ENCODE peak calls at places on chromosomes 12 and 14, in eight cellular contexts. S, D, E, C, K, O, T and L are unnamed samples.

GRCh38 chr12:1767407-1768090 is 52.8 kb upstream of the LRTM2 start:
- DNase-seq in D (no peak), C (no peak), O (no peak), S (no peak), E (no peak), T (no peak), K (no peak), L (no peak)

GRCh38 chr12:93441111-93441616 is 583 bp downstream of the UBE2N start:
- DNase-seq in O (peak; percentile 13), K (peak; percentile 18), T (no peak), D (peak; percentile 30), S (peak; percentile 60), C (peak; percentile 43), E (peak; percentile 35), L (peak; percentile 76)

GRCh38 chr14:102775855-102776760 is 1.1 kb upstream of the TRAF3 start:
- DNase-seq in O (no peak), E (no peak), T (no peak), K (no peak), C (peak; percentile 33), S (no peak), D (peak; percentile 46), L (peak; percentile 61)

GRCh38 chr14:79584679-79585078 is 626.6 kb downstream of the DIO2 start:
- DNase-seq in D (peak; percentile 67), C (no peak), T (no peak), E (no peak), K (no peak), S (no peak), O (no peak), L (no peak)

GRCh38 chr12:92898755-92899154 is 30.3 kb downstream of the EEA1 start:
- DNase-seq in C (no peak), K (no peak), D (peak; percentile 38), E (no peak), T (no peak), S (no peak), O (no peak), L (no peak)

GRCh38 chr12:64001439-64001838 is 156.9 kb downstream of the SRGAP1 start:
- DNase-seq in D (no peak), T (no peak), E (no peak), S (no peak), O (no peak), C (no peak), K (no peak), L (no peak)

GRCh38 chr14:60640859-60641721 is 8.2 kb downstream of the SIX1 start:
- DNase-seq in C (no peak), S (no peak), D (no peak), E (no peak), K (no peak), O (no peak), T (no peak), L (no peak)

GRCh38 chr12:47114481-47114892 is 34.7 kb upstream of the AMIGO2 start:
- DNase-seq in S (no peak), T (no peak), O (no peak), C (no peak), E (no peak), K (no peak), D (no peak), L (no peak)

GRCh38 chr12:89863332-89863938 is 154.8 kb upstream of the ATP2B1 start:
- DNase-seq in K (no peak), S (peak; percentile 57), T (peak; percentile 37), E (peak; percentile 13), D (no peak), O (peak; percentile 27), C (peak; percentile 54), L (no peak)

GRCh38 chr12:125340791-125341190 is 275.6 kb downstream of the AACS start:
- DNase-seq in C (no peak), K (peak; percentile 20), T (peak; percentile 21), D (peak; percentile 52), O (no peak), E (peak; percentile 75), S (no peak), L (peak; percentile 40)

GRCh38 chr12:77720258-77720657 is 110.4 kb upstream of the NAV3 start:
- DNase-seq in S (no peak), E (no peak), C (no peak), O (no peak), K (no peak), T (no peak), D (no peak), L (no peak)

GRCh38 chr12:49133014-49133413 is 1.8 kb upstream of the TUBA1B start:
- DNase-seq in D (peak; percentile 17), O (no peak), K (peak; percentile 35), S (peak; percentile 40), E (no peak), T (no peak), C (no peak), L (no peak)